ENCODE peak calls at places on chromosome 1, in four cellular contexts. O, B, H and R are unnamed samples.

GRCh38 chr1:117045644-117046043 is 14.5 kb upstream of the TTF2 start:
- DNase-seq in O (no peak), B (no peak), H (no peak), R (no peak)

GRCh38 chr1:93695411-93696005 is 13.9 kb upstream of the BCAR3 start:
- DNase-seq in O (no peak), B (no peak), H (no peak), R (no peak)

GRCh38 chr1:110190282-110190929 is 19.7 kb upstream of the KCNC4 start:
- DNase-seq in O (no peak), B (no peak), H (no peak), R (no peak)

GRCh38 chr1:46131727-46132528 is 501 bp downstream of the PIK3R3 start:
- DNase-seq in O (no peak), B (peak; percentile 27), H (no peak), R (no peak)

GRCh38 chr1:55309053-55309452 is 93.9 kb upstream of the USP24 start:
- DNase-seq in O (no peak), B (no peak), H (no peak), R (no peak)

GRCh38 chr1:169106921-169107672 is 607 bp downstream of the ATP1B1 start:
- DNase-seq in O (no peak), B (peak; percentile 41), H (no peak), R (no peak)

GRCh38 chr1:186301448-186301847 is 73.6 kb downstream of the TPR start:
- DNase-seq in O (no peak), B (no peak), H (no peak), R (no peak)

GRCh38 chr1:64686828-64687724 is 57.8 kb upstream of the RAVER2 start:
- DNase-seq in O (peak; percentile 14), B (peak; percentile 15), H (no peak), R (no peak)

GRCh38 chr1:163068716-163069115 is 445 bp upstream of the RGS4 start:
- DNase-seq in O (no peak), B (peak; percentile 14), H (no peak), R (no peak)

GRCh38 chr1:235207202-235207565 is 46.1 kb upstream of the RBM34 start:
- DNase-seq in O (no peak), B (peak; percentile 14), H (no peak), R (no peak)

GRCh38 chr1:33710989-33711388 is 152.9 kb upstream of the HMGB4 start:
- DNase-seq in O (no peak), B (peak; percentile 2), H (no peak), R (no peak)

GRCh38 chr1:63320024-63320799 is 2.2 kb upstream of the FOXD3 start:
- DNase-seq in O (no peak), B (no peak), H (no peak), R (no peak)

GRCh38 chr1:213989071-213989739 is 1.4 kb downstream of the PROX1 start:
- DNase-seq in O (no peak), B (no peak), H (no peak), R (no peak)

GRCh38 chr1:66938618-66939017 is 13.8 kb downstream of the MIER1 start:
- DNase-seq in O (no peak), B (no peak), H (peak; percentile 34), R (no peak)

GRCh38 chr1:147618077-147618569 is 52.2 kb downstream of the ACP6 start:
- DNase-seq in O (no peak), B (no peak), H (no peak), R (no peak)

GRCh38 chr1:19769211-19769932 is 30.3 kb downstream of the TMCO4 start:
- DNase-seq in O (no peak), B (no peak), H (no peak), R (no peak)

GRCh38 chr1:171740987-171741871 is 636 bp downstream of the VAMP4 start:
- DNase-seq in O (no peak), B (peak; percentile 42), H (no peak), R (no peak)

GRCh38 chr1:115041654-115042053 is 12.0 kb downstream of the TSHB start:
- DNase-seq in O (no peak), B (no peak), H (peak; percentile 12), R (no peak)

GRCh38 chr1:4395158-4395557 is 259.3 kb upstream of the AJAP1 start:
- DNase-seq in O (no peak), B (no peak), H (no peak), R (no peak)

GRCh38 chr1:217498209-217498608 is 132.7 kb downstream of the GPATCH2 start:
- DNase-seq in O (no peak), B (no peak), H (no peak), R (no peak)

GRCh38 chr1:220528679-220529529 is 968 bp downstream of the MARK1 start:
- DNase-seq in O (no peak), B (no peak), H (no peak), R (no peak)

GRCh38 chr1:161092621-161093028 is 3.3 kb upstream of the NECTIN4 start:
- DNase-seq in O (no peak), B (peak; percentile 72), H (peak; percentile 65), R (no peak)

GRCh38 chr1:56666112-56666608 is 21.0 kb downstream of the PRKAA2 start:
- DNase-seq in O (no peak), B (no peak), H (no peak), R (no peak)

GRCh38 chr1:55542901-55543504 is 327.8 kb upstream of the USP24 start:
- DNase-seq in O (peak; percentile 51), B (peak; percentile 30), H (peak; percentile 41), R (peak; percentile 34)

GRCh38 chr1:160367934-160368923 is 1.4 kb downstream of the NHLH1 start:
- DNase-seq in O (no peak), B (no peak), H (no peak), R (no peak)

GRCh38 chr1:41545996-41546938 is 61.8 kb upstream of the EDN2 start:
- DNase-seq in O (no peak), B (no peak), H (no peak), R (no peak)

GRCh38 chr1:184189361-184189760 is 137.8 kb downstream of the TSEN15 start:
- DNase-seq in O (no peak), B (no peak), H (no peak), R (peak; percentile 55)

GRCh38 chr1:205858141-205858961 is 8.4 kb upstream of the PM20D1 start:
- DNase-seq in O (no peak), B (no peak), H (no peak), R (no peak)

GRCh38 chr1:92953491-92953890 is 7.8 kb downstream of the DIPK1A start:
- DNase-seq in O (no peak), B (no peak), H (no peak), R (no peak)

GRCh38 chr1:14929547-14930223 is 223.9 kb upstream of the TMEM51 start:
- DNase-seq in O (no peak), B (peak; percentile 54), H (no peak), R (peak; percentile 83)

GRCh38 chr1:186374313-186375151 is 521 bp downstream of the TPR start:
- DNase-seq in O (no peak), B (peak; percentile 69), H (peak; percentile 2), R (peak; percentile 19)

GRCh38 chr1:94924967-94925366 is 1.9 kb downstream of the CNN3 start:
- DNase-seq in O (no peak), B (peak; percentile 25), H (peak; percentile 59), R (no peak)

GRCh38 chr1:177505905-177506590 is 335.3 kb downstream of the BRINP2 start:
- DNase-seq in O (peak; percentile 1), B (no peak), H (peak; percentile 5), R (peak; percentile 35)

GRCh38 chr1:213003281-213003680 is 12.4 kb downstream of the ANGEL2 start:
- DNase-seq in O (no peak), B (no peak), H (no peak), R (no peak)